ENCODE peak calls at places on chromosome 18, in six cellular contexts. Q, Z, B, J, L and M are unnamed samples.
A peak's percentile ranks its signal among the peaks of the same experiment; 100 is the strongest.

GRCh38 chr18:34248727-34249126 is 24.0 kb upstream of the NOL4 start:
- DNase-seq in Q (no peak), Z (no peak), B (no peak), J (no peak), L (no peak), M (no peak)

GRCh38 chr18:42258301-42258965 is 303.4 kb downstream of the PIK3C3 start:
- DNase-seq in Q (no peak), Z (no peak), B (no peak), J (no peak), L (no peak), M (no peak)

GRCh38 chr18:28766027-28766426 is 589.1 kb upstream of the CDH2 start:
- DNase-seq in Q (no peak), Z (no peak), B (no peak), J (no peak), L (no peak), M (no peak)

GRCh38 chr18:47968721-47969120 is 38.3 kb upstream of the SMAD2 start:
- DNase-seq in Q (no peak), Z (no peak), B (peak; percentile 7), J (no peak), L (no peak), M (no peak)

GRCh38 chr18:73992242-73993022 is 155.2 kb downstream of the FBXO15 start:
- DNase-seq in Q (no peak), Z (no peak), B (no peak), J (no peak), L (no peak), M (no peak)

GRCh38 chr18:80033181-80034067 is 810 bp upstream of the RBFA start:
- DNase-seq in Q (peak; percentile 79), Z (peak; percentile 99), B (peak; percentile 6), J (no peak), L (no peak), M (no peak)

GRCh38 chr18:48488388-48488850 is 50.4 kb upstream of the CTIF start:
- DNase-seq in Q (no peak), Z (peak; percentile 94), B (peak; percentile 78), J (peak; percentile 61), L (peak; percentile 42), M (peak; percentile 80)

GRCh38 chr18:267380-267687 is 513 bp downstream of the THOC1 start:
- DNase-seq in Q (no peak), Z (peak; percentile 59), B (no peak), J (no peak), L (no peak), M (no peak)

GRCh38 chr18:21391074-21391673 is 149.1 kb downstream of the GREB1L start:
- DNase-seq in Q (no peak), Z (no peak), B (peak; percentile 99), J (no peak), L (no peak), M (no peak)

GRCh38 chr18:68623342-68623741 is 91.6 kb downstream of the TMX3 start:
- DNase-seq in Q (peak; percentile 66), Z (peak; percentile 68), B (peak; percentile 78), J (peak; percentile 10), L (peak; percentile 13), M (no peak)

GRCh38 chr18:9950289-9951016 is 36.6 kb downstream of the VAPA start:
- DNase-seq in Q (no peak), Z (no peak), B (no peak), J (no peak), L (no peak), M (no peak)

GRCh38 chr18:63963610-63964256 is 6.1 kb upstream of the SERPINB8 start:
- DNase-seq in Q (no peak), Z (peak; percentile 70), B (peak; percentile 76), J (no peak), L (peak; percentile 18), M (peak; percentile 39)

GRCh38 chr18:48814490-48815181 is 136.1 kb downstream of the SMAD7 start:
- DNase-seq in Q (peak; percentile 15), Z (no peak), B (no peak), J (no peak), L (no peak), M (no peak)

GRCh38 chr18:11160303-11160702 is 10.9 kb upstream of the PIEZO2 start:
- DNase-seq in Q (no peak), Z (no peak), B (no peak), J (no peak), L (no peak), M (no peak)

GRCh38 chr18:51890762-51891161 is 449.2 kb upstream of the DCC start:
- DNase-seq in Q (no peak), Z (no peak), B (peak; percentile 51), J (no peak), L (no peak), M (no peak)

GRCh38 chr18:48801728-48802542 is 148.8 kb downstream of the SMAD7 start:
- DNase-seq in Q (peak; percentile 39), Z (no peak), B (no peak), J (peak; percentile 24), L (no peak), M (no peak)

GRCh38 chr18:45526120-45526841 is 89.0 kb upstream of the SLC14A2 start:
- DNase-seq in Q (no peak), Z (no peak), B (no peak), J (no peak), L (no peak), M (no peak)

GRCh38 chr18:36467614-36468013 is 170.1 kb downstream of the FHOD3 start:
- DNase-seq in Q (no peak), Z (no peak), B (no peak), J (no peak), L (no peak), M (no peak)

GRCh38 chr18:73407506-73407905 is 539.7 kb upstream of the NETO1 start:
- DNase-seq in Q (no peak), Z (no peak), B (no peak), J (no peak), L (no peak), M (no peak)

GRCh38 chr18:55096261-55097026 is 137.2 kb upstream of the CCDC68 start:
- DNase-seq in Q (no peak), Z (peak; percentile 41), B (peak; percentile 72), J (peak; percentile 24), L (no peak), M (peak; percentile 40)

GRCh38 chr18:70072678-70073077 is 125.0 kb upstream of the CD226 start:
- DNase-seq in Q (no peak), Z (peak; percentile 7), B (peak; percentile 33), J (no peak), L (no peak), M (no peak)

GRCh38 chr18:22489694-22490093 is 72.0 kb upstream of the CTAGE1 start:
- DNase-seq in Q (no peak), Z (no peak), B (peak; percentile 46), J (no peak), L (no peak), M (no peak)

GRCh38 chr18:77970814-77971213 is 721.2 kb downstream of the GALR1 start:
- DNase-seq in Q (no peak), Z (no peak), B (no peak), J (no peak), L (no peak), M (no peak)

GRCh38 chr18:27075828-27076227 is 109.3 kb downstream of the CHST9 start:
- DNase-seq in Q (no peak), Z (no peak), B (no peak), J (no peak), L (no peak), M (no peak)

GRCh38 chr18:34866739-34867138 is 156.6 kb downstream of the DTNA start:
- DNase-seq in Q (no peak), Z (no peak), B (no peak), J (no peak), L (no peak), M (no peak)

GRCh38 chr18:73153271-73153670 is 285.5 kb upstream of the NETO1 start:
- DNase-seq in Q (no peak), Z (no peak), B (peak; percentile 66), J (no peak), L (no peak), M (no peak)

GRCh38 chr18:44520981-44521672 is 159.6 kb upstream of the SETBP1 start:
- DNase-seq in Q (no peak), Z (no peak), B (peak; percentile 71), J (no peak), L (no peak), M (no peak)

GRCh38 chr18:47931707-47932103 is 1.2 kb upstream of the SMAD2 start:
- DNase-seq in Q (no peak), Z (peak; percentile 39), B (no peak), J (peak; percentile 28), L (no peak), M (peak; percentile 48)

GRCh38 chr18:28087173-28087563 is 89.8 kb downstream of the CDH2 start:
- DNase-seq in Q (no peak), Z (no peak), B (no peak), J (no peak), L (no peak), M (no peak)

GRCh38 chr18:45728341-45729010 is 4.5 kb downstream of the SLC14A1 start:
- DNase-seq in Q (no peak), Z (no peak), B (no peak), J (no peak), L (no peak), M (no peak)

GRCh38 chr18:13623871-13624270 is 102.5 kb downstream of the FAM210A start:
- DNase-seq in Q (no peak), Z (no peak), B (no peak), J (no peak), L (no peak), M (no peak)
- H3K4me1 ChIP-seq in Q (no peaks in the 10 kb centered on the region), Z (peaks cover 3% of the 10 kb centered on the region), B (no peaks in the 10 kb centered on the region), J (no peaks in the 10 kb centered on the region), L (no peaks in the 10 kb centered on the region), M (peaks cover 11% of the 10 kb centered on the region)

GRCh38 chr18:2978208-2978607 is 34.7 kb downstream of the LPIN2 start:
- DNase-seq in Q (no peak), Z (no peak), B (no peak), J (no peak), L (no peak), M (no peak)
- H3K4me3 ChIP-seq in Q (no peak overlapping the region), Z (no peak overlapping the region), B (no peak overlapping the region), J (no peak overlapping the region), L (no peak overlapping the region), M (peak overlapping the region; percentile 13)

DNA sequence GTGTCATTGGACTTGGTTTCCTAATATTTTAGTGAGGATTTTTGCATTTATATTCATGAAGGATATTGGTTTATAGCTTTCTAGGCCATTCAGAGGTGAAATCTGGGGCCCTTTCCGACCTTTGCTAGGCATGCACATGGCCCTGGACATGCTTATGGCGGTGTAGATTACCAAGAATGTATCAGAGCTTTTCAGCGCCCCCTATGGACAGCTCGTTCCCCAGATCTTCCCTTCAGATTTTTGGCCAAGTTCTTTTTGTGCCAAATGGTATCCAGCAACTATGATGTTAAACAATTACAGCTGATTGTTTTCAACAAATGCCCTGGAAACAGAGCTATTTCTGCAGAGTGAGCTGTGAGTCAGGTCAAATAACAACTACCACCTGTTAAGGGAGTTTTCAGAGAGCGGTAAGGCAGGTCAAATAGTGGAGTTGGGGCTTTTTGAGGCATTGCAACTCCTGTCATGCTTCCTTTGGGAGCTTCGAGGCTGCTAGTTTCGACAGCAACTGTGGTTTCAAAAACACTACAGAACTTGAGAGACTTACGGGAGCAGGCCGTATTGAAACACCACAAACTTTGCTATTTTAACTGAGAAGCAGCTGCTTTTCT is 188.3 kb downstream of the ZNF516 start:
- DNase-seq in Q (no peak), Z (no peak), B (no peak), J (no peak), L (no peak), M (no peak)
- TF ChIP-seq CTCF in Q (no peak), Z (no peak), B (no peak), J (no peak), L (no peak), M (no peak)

DNA sequence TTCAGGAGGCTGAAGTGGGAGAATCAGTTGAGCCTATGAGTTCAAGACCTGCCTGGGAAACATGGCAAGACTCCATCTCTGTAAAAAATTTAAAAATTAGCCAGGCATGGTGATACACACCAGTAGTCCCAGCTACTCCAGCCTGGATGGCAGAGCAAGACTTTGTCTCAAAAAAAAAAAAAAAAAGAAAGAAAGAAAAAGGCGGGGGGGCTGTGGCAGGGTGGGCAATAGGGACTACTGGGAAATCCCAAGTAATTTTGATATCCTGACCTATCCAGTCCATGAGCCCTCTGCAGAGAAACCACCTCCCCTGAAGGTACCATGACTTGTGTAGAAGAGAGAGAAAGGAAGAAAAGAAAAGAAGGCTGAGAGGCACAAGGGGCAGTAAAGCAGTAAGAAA is 45.3 kb downstream of the ALPK2 start:
- DNase-seq in Q (no peak), Z (no peak), B (no peak), J (no peak), L (no peak), M (no peak)
- H3K4me1 ChIP-seq in Q (no peaks in the 10 kb centered on the region), Z (peaks cover 51% of the 10 kb centered on the region), B (peaks cover 23% of the 10 kb centered on the region), J (peaks cover 2% of the 10 kb centered on the region), L (peaks cover 26% of the 10 kb centered on the region), M (peaks cover 16% of the 10 kb centered on the region)